ENCODE peak calls at places on chromosomes 4 and X, in nine cellular contexts. G is body of pancreas; B is heart left ventricle; Q is iPS DF 6.9; A is testis; H is neuronal stem cell; Y is prostate gland; W is left lung; E is naive thymus-derived CD4-positive, alpha-beta T cell. K is an unnamed sample.
A peak's percentile ranks its signal among the peaks of the same experiment; 100 is the strongest.

GRCh38 chrX:105653891-105654290 is 168.4 kb upstream of the NRK start:
- DNase-seq in G (no peak), B (no peak), Q (no peak), A (no peak), H (no peak), Y (no peak), W (no peak), E (no peak), K (no peak)

GRCh38 chrX:312621-313331 is 5.8 kb downstream of the GTPBP6 start:
- DNase-seq in G (no peak), B (peak; percentile 21), Q (no peak), A (no peak), H (no peak), Y (no peak), W (peak; percentile 74), E (no peak), K (no peak)

GRCh38 chr4:8550691-8551090 is 29.5 kb upstream of the GPR78 start:
- DNase-seq in G (no peak), B (no peak), Q (no peak), A (no peak), H (no peak), Y (no peak), W (no peak), E (no peak), K (no peak)

GRCh38 chrX:44675364-44676024 is 132.8 kb upstream of the FUNDC1 start:
- DNase-seq in G (no peak), B (peak; percentile 50), Q (no peak), A (peak; percentile 48), H (no peak), Y (peak; percentile 48), W (no peak), E (no peak), K (no peak)

GRCh38 chr4:53622739-53623151 is 31.5 kb upstream of the LNX1 start:
- DNase-seq in G (no peak), B (no peak), Q (no peak), A (no peak), H (no peak), Y (no peak), W (no peak), E (no peak), K (no peak)

GRCh38 chr4:3702551-3703221 is 63.5 kb upstream of the ADRA2C start:
- DNase-seq in G (no peak), B (no peak), Q (no peak), A (no peak), H (no peak), Y (no peak), W (peak; percentile 59), E (no peak), K (no peak)

GRCh38 chrX:77742788-77743476 is 43.1 kb downstream of the ATRX start:
- DNase-seq in G (no peak), B (peak; percentile 61), Q (no peak), A (no peak), H (no peak), Y (peak; percentile 3), W (no peak), E (no peak), K (no peak)

GRCh38 chrX:18666614-18667013 is 5.3 kb downstream of the RS1 start:
- DNase-seq in G (no peak), B (no peak), Q (no peak), A (no peak), H (no peak), Y (no peak), W (peak; percentile 80), E (no peak), K (no peak)

GRCh38 chrX:40391662-40392061 is 189.1 kb upstream of the ATP6AP2 start:
- DNase-seq in G (no peak), B (no peak), Q (no peak), A (no peak), H (no peak), Y (no peak), W (no peak), E (no peak), K (no peak)

GRCh38 chr4:19739101-19739651 is 512.5 kb upstream of the SLIT2 start:
- DNase-seq in G (no peak), B (no peak), Q (no peak), A (no peak), H (no peak), Y (peak; percentile 11), W (no peak), E (no peak), K (no peak)

GRCh38 chr4:107999932-108000539 is 10.3 kb downstream of the HADH start:
- DNase-seq in G (no peak), B (no peak), Q (no peak), A (no peak), H (no peak), Y (no peak), W (no peak), E (no peak), K (no peak)

GRCh38 chr4:108004646-108005045 is 15.0 kb downstream of the HADH start:
- DNase-seq in G (no peak), B (no peak), Q (no peak), A (no peak), H (no peak), Y (no peak), W (no peak), E (no peak), K (no peak)

GRCh38 chr4:107997794-107998193 is 8.1 kb downstream of the HADH start:
- DNase-seq in G (no peak), B (no peak), Q (no peak), A (no peak), H (no peak), Y (no peak), W (no peak), E (no peak), K (no peak)

GRCh38 chr4:108003964-108004630 is 14.4 kb downstream of the HADH start:
- DNase-seq in G (no peak), B (no peak), Q (no peak), A (no peak), H (no peak), Y (no peak), W (no peak), E (no peak), K (no peak)

DNA sequence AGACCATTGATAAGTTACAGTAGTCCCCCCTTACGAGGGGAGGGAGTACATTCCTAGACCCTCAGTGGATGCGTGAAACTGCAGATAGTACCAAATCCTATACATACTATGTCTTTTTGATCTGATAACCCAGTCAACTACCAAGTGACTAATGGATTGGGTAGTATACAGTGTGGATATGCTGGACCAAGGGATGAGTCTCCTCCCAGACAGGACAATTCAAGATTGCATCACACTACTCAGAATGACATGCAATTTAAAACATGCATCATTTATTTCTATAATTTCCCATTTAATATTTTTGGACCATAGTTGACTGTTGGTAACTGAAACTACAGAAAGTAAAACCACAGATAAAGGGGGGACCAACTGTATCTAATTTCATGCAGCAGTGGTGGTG is 11.9 kb downstream of the HADH start:
- DNase-seq in G (no peak), B (no peak), Q (no peak), A (no peak), H (no peak), Y (no peak), W (no peak), E (no peak), K (no peak)
- H3K27ac ChIP-seq in G (no peak overlapping the region), B (peak overlapping the region; percentile 4), Q (no peak overlapping the region), A (no peak overlapping the region), H (no peak overlapping the region), Y (no peak overlapping the region), W (no peak overlapping the region), E (no peak overlapping the region), K (no peak overlapping the region)

GRCh38 chr4:152352215-152352614 is 183.7 kb downstream of the FBXW7 start:
- DNase-seq in G (no peak), B (no peak), Q (no peak), A (no peak), H (no peak), Y (no peak), W (no peak), E (no peak), K (no peak)

GRCh38 chr4:152348670-152349069 is 187.2 kb downstream of the FBXW7 start:
- DNase-seq in G (no peak), B (no peak), Q (no peak), A (no peak), H (no peak), Y (no peak), W (no peak), E (no peak), K (no peak)

GRCh38 chr4:152346979-152347378 is 188.9 kb downstream of the FBXW7 start:
- DNase-seq in G (no peak), B (no peak), Q (no peak), A (no peak), H (no peak), Y (no peak), W (no peak), E (no peak), K (no peak)

GRCh38 chr4:152352645-152353116 is 183.2 kb downstream of the FBXW7 start:
- DNase-seq in G (peak; percentile 20), B (peak; percentile 58), Q (no peak), A (peak; percentile 63), H (peak; percentile 80), Y (peak; percentile 72), W (no peak), E (no peak), K (no peak)

DNA sequence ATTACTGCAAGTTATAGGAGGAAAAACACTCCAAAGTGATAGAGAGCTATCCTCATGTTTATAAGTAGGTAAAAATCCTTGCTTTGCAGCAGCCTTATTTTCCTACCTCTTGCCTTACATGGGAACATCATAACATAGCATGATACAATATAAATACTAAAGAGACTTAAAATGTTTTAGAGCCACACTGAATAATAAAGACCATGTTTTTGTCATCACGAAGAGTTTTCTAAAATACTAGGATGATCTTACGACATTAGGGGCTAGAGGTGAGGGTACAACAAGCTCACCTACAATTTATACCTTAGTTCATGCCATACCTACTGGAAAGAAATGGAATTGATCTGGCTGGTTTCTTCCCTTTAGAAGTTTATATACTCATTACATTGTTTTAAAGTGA is 184.8 kb downstream of the FBXW7 start:
- DNase-seq in G (no peak), B (no peak), Q (no peak), A (no peak), H (no peak), Y (no peak), W (no peak), E (no peak), K (no peak)
- H3K4me1 ChIP-seq in G (peaks cover 13% of the 10 kb centered on the region), B (no peaks in the 10 kb centered on the region), Q (peaks cover 2% of the 10 kb centered on the region), A (peaks cover 6% of the 10 kb centered on the region), H (peaks cover 5% of the 10 kb centered on the region), Y (no peaks in the 10 kb centered on the region), W (no peaks in the 10 kb centered on the region), E (no peaks in the 10 kb centered on the region), K (peaks cover 10% of the 10 kb centered on the region)

DNA sequence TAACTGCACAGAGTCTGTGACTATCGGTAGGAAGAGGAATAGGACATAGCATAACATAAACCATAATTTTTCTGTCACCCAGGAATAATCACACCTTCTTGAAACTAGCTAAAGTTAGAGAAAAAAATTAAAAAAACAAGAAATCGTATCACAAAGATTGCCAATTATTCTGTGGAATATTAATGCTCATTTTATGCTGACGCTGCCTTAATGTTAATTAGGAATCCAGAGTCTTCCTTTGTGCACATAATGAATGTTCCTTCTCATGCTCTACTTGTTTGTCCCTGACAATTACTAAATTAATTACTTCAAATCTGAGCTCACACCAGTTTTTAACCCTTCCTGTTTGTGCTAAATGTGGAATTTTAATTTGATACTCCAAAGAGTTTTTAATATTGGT is 772.7 kb upstream of the EPHA5 start:
- DNase-seq in G (no peak), B (no peak), Q (no peak), A (no peak), H (no peak), Y (no peak), W (no peak), E (no peak), K (no peak)
- H3K27ac ChIP-seq in G (no peak overlapping the region), B (no peak overlapping the region), Q (no peak overlapping the region), A (no peak overlapping the region), H (no peak overlapping the region), Y (no peak overlapping the region), W (no peak overlapping the region), E (no peak overlapping the region), K (no peak overlapping the region)

GRCh38 chr4:143404555-143404954 is 67.9 kb downstream of the GAB1 start:
- DNase-seq in G (no peak), B (no peak), Q (no peak), A (no peak), H (no peak), Y (no peak), W (no peak), E (no peak), K (no peak)
- H3K4me1 ChIP-seq in G (peaks cover 18% of the 10 kb centered on the region), B (peaks cover 8% of the 10 kb centered on the region), Q (no peaks in the 10 kb centered on the region), A (peaks cover 38% of the 10 kb centered on the region), H (no peaks in the 10 kb centered on the region), Y (no peaks in the 10 kb centered on the region), W (peaks cover 12% of the 10 kb centered on the region), E (no peaks in the 10 kb centered on the region), K (peaks cover 3% of the 10 kb centered on the region)

K was measured in CD8-positive, alpha-beta memory T cell.